ENCODE peak calls at places on chromosomes 11 and 22, in nine cellular contexts. S is cardiac fibroblast; M is HCT116; Z is fibroblast of mammary gland; B is aorta; O is choroid plexus epithelial cell; T is thoracic aorta; I is CD8-positive, alpha-beta memory T cell; X is OCI-LY7. R is an unnamed sample.

GRCh38 chr11:28490763-28491382 is 382.7 kb downstream of the METTL15 start:
- DNase-seq in S (peak; percentile 53), M (no peak), Z (peak; percentile 20), B (no peak), O (peak; percentile 12), T (no peak), I (no peak), X (no peak), R (no peak)

GRCh38 chr22:42673898-42674390 is 24.8 kb upstream of the CYB5R3 start:
- DNase-seq in S (peak; percentile 88), M (no peak), Z (peak; percentile 28), B (no peak), O (peak; percentile 24), T (no peak), I (no peak), X (no peak), R (no peak)

GRCh38 chr11:65611758-65612603 is 2.0 kb downstream of the MAP3K11 start:
- DNase-seq in S (peak; percentile 55), M (no peak), Z (peak; percentile 16), B (no peak), O (peak; percentile 59), T (no peak), I (no peak), X (no peak), R (no peak)

GRCh38 chr22:37186228-37186996 is 1.6 kb downstream of the C1QTNF6 start:
- DNase-seq in S (peak; percentile 92), M (peak; percentile 97), Z (peak; percentile 89), B (peak; percentile 42), O (peak; percentile 96), T (no peak), I (peak; percentile 44), X (peak; percentile 81), R (peak; percentile 63)

GRCh38 chr11:65779919-65780769 is 632 bp downstream of the AP5B1 start:
- DNase-seq in S (peak; percentile 83), M (peak; percentile 64), Z (peak; percentile 75), B (peak; percentile 86), O (peak; percentile 83), T (no peak), I (peak; percentile 66), X (peak; percentile 88), R (no peak)

GRCh38 chr11:130050272-130050671 is 19.4 kb upstream of the APLP2 start:
- DNase-seq in S (no peak), M (no peak), Z (no peak), B (peak; percentile 58), O (peak; percentile 62), T (no peak), I (no peak), X (no peak), R (no peak)

GRCh38 chr22:47609653-47610052 is 847.2 kb downstream of the TBC1D22A start:
- DNase-seq in S (no peak), M (no peak), Z (no peak), B (peak; percentile 19), O (no peak), T (no peak), I (no peak), X (no peak), R (no peak)

GRCh38 chr11:56624661-56625110 is 10.0 kb upstream of the OR5M1 start:
- DNase-seq in S (peak; percentile 31), M (no peak), Z (peak; percentile 67), B (no peak), O (peak; percentile 45), T (no peak), I (no peak), X (peak; percentile 11), R (peak; percentile 2)

GRCh38 chr11:130448039-130448415 is 418 bp upstream of the ADAMTS15 start:
- DNase-seq in S (no peak), M (no peak), Z (no peak), B (no peak), O (no peak), T (no peak), I (no peak), X (no peak), R (no peak)

GRCh38 chr11:17771415-17771814 is 36.8 kb downstream of the KCNC1 start:
- DNase-seq in S (no peak), M (no peak), Z (no peak), B (no peak), O (no peak), T (no peak), I (no peak), X (no peak), R (no peak)

GRCh38 chr11:88042238-88043032 is 132.8 kb downstream of the RAB38 start:
- DNase-seq in S (no peak), M (no peak), Z (no peak), B (no peak), O (no peak), T (no peak), I (no peak), X (no peak), R (no peak)

GRCh38 chr22:18109410-18110193 is 1.0 kb upstream of the TUBA8 start:
- DNase-seq in S (no peak), M (no peak), Z (no peak), B (no peak), O (no peak), T (no peak), I (no peak), X (no peak), R (no peak)

GRCh38 chr11:10699072-10699471 is 5.5 kb upstream of the IRAG1 start:
- DNase-seq in S (no peak), M (no peak), Z (peak; percentile 49), B (no peak), O (no peak), T (no peak), I (no peak), X (no peak), R (no peak)

GRCh38 chr11:110376711-110377324 is 52.9 kb upstream of the FDX1 start:
- DNase-seq in S (peak; percentile 95), M (peak; percentile 85), Z (peak; percentile 85), B (peak; percentile 75), O (peak; percentile 97), T (peak; percentile 46), I (no peak), X (peak; percentile 68), R (peak; percentile 92)

GRCh38 chr22:30178180-30179126 is 68.1 kb downstream of the LIF start:
- DNase-seq in S (no peak), M (peak; percentile 18), Z (no peak), B (no peak), O (no peak), T (no peak), I (no peak), X (no peak), R (no peak)

GRCh38 chr22:19710769-19711106 is 3.6 kb upstream of the SEPTIN5 start:
- DNase-seq in S (no peak), M (no peak), Z (no peak), B (peak; percentile 33), O (no peak), T (no peak), I (no peak), X (no peak), R (no peak)

GRCh38 chr11:76206077-76206326 is 300 bp downstream of the WNT11 start:
- DNase-seq in S (no peak), M (no peak), Z (no peak), B (no peak), O (no peak), T (no peak), I (no peak), X (no peak), R (no peak)
- H3K4me3 ChIP-seq in S (peak overlapping the region; percentile 44), M (no peak overlapping the region), Z (no peak overlapping the region), B (no peak overlapping the region), O (peak overlapping the region; percentile 36), T (peak overlapping the region; percentile 72), I (no peak overlapping the region), X (no peak overlapping the region), R (peak overlapping the region; percentile 42)

GRCh38 chr11:35293699-35294098 is 125.7 kb downstream of the SLC1A2 start:
- DNase-seq in S (no peak), M (no peak), Z (no peak), B (no peak), O (no peak), T (no peak), I (no peak), X (no peak), R (no peak)
- H3K4me3 ChIP-seq in S (no peak overlapping the region), M (no peak overlapping the region), Z (no peak overlapping the region), B (no peak overlapping the region), O (no peak overlapping the region), T (no peak overlapping the region), I (no peak overlapping the region), X (no peak overlapping the region), R (no peak overlapping the region)

GRCh38 chr11:34600339-34601084 is 20.4 kb upstream of the EHF start:
- DNase-seq in S (peak; percentile 61), M (peak; percentile 68), Z (no peak), B (no peak), O (no peak), T (no peak), I (no peak), X (no peak), R (no peak)

GRCh38 chr11:34603129-34604001 is 17.5 kb upstream of the EHF start:
- DNase-seq in S (no peak), M (no peak), Z (no peak), B (no peak), O (no peak), T (no peak), I (no peak), X (no peak), R (no peak)

GRCh38 chr11:34601609-34602008 is 19.3 kb upstream of the EHF start:
- DNase-seq in S (no peak), M (no peak), Z (no peak), B (no peak), O (no peak), T (no peak), I (no peak), X (no peak), R (no peak)

GRCh38 chr11:34601085-34601444 is 19.8 kb upstream of the EHF start:
- DNase-seq in S (no peak), M (no peak), Z (no peak), B (no peak), O (peak; percentile 26), T (no peak), I (no peak), X (no peak), R (no peak)

DNA sequence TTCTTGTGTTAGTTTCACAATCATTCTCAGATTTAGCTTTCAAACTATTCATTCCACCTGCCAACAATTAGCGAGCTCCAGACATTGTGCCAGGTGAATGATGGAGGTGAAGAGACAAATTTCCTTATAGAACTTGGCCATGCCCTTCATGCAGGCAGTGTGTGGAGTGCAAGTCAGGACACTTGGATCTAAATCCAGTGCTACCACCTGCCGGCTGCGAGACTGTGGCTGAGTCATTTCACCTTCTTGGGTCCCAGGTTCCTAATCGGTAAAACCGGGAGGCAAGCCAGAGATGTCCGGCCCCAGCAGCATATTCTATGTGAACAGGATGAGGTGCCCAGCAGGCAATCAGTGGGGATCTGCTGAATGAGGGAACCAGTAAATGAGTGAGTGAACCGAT is 18.6 kb upstream of the EHF start:
- DNase-seq in S (no peak), M (peak; percentile 51), Z (no peak), B (no peak), O (no peak), T (no peak), I (no peak), X (no peak), R (no peak)
- H3K4me3 ChIP-seq in S (no peak overlapping the region), M (no peak overlapping the region), Z (no peak overlapping the region), B (no peak overlapping the region), O (no peak overlapping the region), T (no peak overlapping the region), I (no peak overlapping the region), X (no peak overlapping the region), R (no peak overlapping the region)

DNA sequence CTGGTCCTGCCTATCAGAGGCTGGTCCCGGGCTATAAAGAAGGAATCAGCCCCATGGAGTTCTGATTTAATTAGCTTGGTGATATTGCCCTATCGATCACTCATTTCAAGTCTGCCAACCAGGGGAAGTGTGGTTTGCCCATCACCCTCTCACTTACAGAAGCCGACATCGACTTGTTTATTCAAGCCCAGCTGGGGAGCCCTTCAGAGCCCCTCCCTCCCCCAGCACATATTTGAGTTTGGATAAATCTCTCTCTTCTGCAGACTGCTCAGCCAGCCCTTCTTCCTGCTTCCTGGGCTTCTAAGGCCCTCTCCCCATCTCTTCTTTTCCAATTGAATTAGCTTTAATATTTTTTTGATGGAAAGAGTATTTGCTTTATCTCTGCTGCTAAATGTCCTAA is 299.0 kb downstream of the MIAT start:
- DNase-seq in S (no peak), M (no peak), Z (no peak), B (no peak), O (no peak), T (no peak), I (no peak), X (no peak), R (no peak)
- H3K4me3 ChIP-seq in S (no peak overlapping the region), M (no peak overlapping the region), Z (no peak overlapping the region), B (no peak overlapping the region), O (no peak overlapping the region), T (no peak overlapping the region), I (no peak overlapping the region), X (no peak overlapping the region), R (no peak overlapping the region)